ENCODE peak calls at places on chromosomes 12 and 14, in eight cellular contexts. F is Peyer's patch, K is ovary, O is spleen, G is SK-N-SH, N is brain microvascular endothelial cell, Y is heart left ventricle, Q is OCI-LY7. X is an unnamed sample.

GRCh38 chr12:3061129-3061857 is 15.9 kb upstream of the TSPAN9 start:
- DNase-seq in F (peak; percentile 1), K (no peak), O (peak; percentile 28), G (no peak), N (peak; percentile 73), Y (no peak), Q (no peak), X (no peak)

GRCh38 chr14:32472512-32473472 is 143.7 kb downstream of the AKAP6 start:
- DNase-seq in F (no peak), K (no peak), O (no peak), G (no peak), N (peak; percentile 63), Y (peak; percentile 21), Q (no peak), X (peak; percentile 77)

GRCh38 chr14:93857500-93857899 is 69.2 kb upstream of the PRIMA1 start:
- DNase-seq in F (no peak), K (no peak), O (no peak), G (no peak), N (no peak), Y (no peak), Q (no peak), X (peak; percentile 30)

GRCh38 chr12:79782197-79782890 is 91.6 kb upstream of the PAWR start:
- DNase-seq in F (no peak), K (no peak), O (no peak), G (no peak), N (peak; percentile 71), Y (no peak), Q (no peak), X (peak; percentile 71)

GRCh38 chr12:57340104-57340503 is 89.1 kb upstream of the STAC3 start:
- DNase-seq in F (no peak), K (peak; percentile 84), O (no peak), G (no peak), N (peak; percentile 79), Y (peak; percentile 79), Q (no peak), X (peak; percentile 77)

GRCh38 chr12:94481734-94482133 is 22.1 kb upstream of the CEP83 start:
- DNase-seq in F (no peak), K (no peak), O (no peak), G (no peak), N (no peak), Y (no peak), Q (no peak), X (no peak)

GRCh38 chr12:28421374-28421773 is 231.1 kb downstream of the CCDC91 start:
- DNase-seq in F (no peak), K (no peak), O (no peak), G (no peak), N (no peak), Y (no peak), Q (no peak), X (no peak)

GRCh38 chr14:106586098-106586704 is 1059.8 kb downstream of the TMEM121 start:
- DNase-seq in F (no peak), K (no peak), O (peak; percentile 91), G (peak; percentile 36), N (no peak), Y (no peak), Q (peak; percentile 69), X (no peak)

GRCh38 chr14:92988786-92989755 is 66.1 kb downstream of the CHGA start:
- DNase-seq in F (no peak), K (no peak), O (peak; percentile 48), G (no peak), N (no peak), Y (no peak), Q (no peak), X (no peak)

GRCh38 chr12:33180921-33181320 is 258.7 kb downstream of the SYT10 start:
- DNase-seq in F (no peak), K (no peak), O (no peak), G (no peak), N (no peak), Y (no peak), Q (no peak), X (no peak)

GRCh38 chr12:122835693-122836026 is 403 bp downstream of the HIP1R start:
- DNase-seq in F (peak; percentile 69), K (no peak), O (peak; percentile 89), G (peak; percentile 83), N (no peak), Y (no peak), Q (peak; percentile 75), X (peak; percentile 9)

GRCh38 chr12:122838841-122839240 is 3.6 kb downstream of the HIP1R start:
- DNase-seq in F (no peak), K (no peak), O (no peak), G (no peak), N (no peak), Y (no peak), Q (no peak), X (no peak)

GRCh38 chr12:122836027-122836921 is 1.0 kb downstream of the HIP1R start:
- DNase-seq in F (peak; percentile 68), K (no peak), O (peak; percentile 86), G (peak; percentile 41), N (no peak), Y (no peak), Q (peak; percentile 93), X (peak; percentile 41)

GRCh38 chr12:122839907-122840554 is 4.8 kb downstream of the HIP1R start:
- DNase-seq in F (peak; percentile 39), K (no peak), O (peak; percentile 65), G (no peak), N (no peak), Y (no peak), Q (no peak), X (no peak)

DNA sequence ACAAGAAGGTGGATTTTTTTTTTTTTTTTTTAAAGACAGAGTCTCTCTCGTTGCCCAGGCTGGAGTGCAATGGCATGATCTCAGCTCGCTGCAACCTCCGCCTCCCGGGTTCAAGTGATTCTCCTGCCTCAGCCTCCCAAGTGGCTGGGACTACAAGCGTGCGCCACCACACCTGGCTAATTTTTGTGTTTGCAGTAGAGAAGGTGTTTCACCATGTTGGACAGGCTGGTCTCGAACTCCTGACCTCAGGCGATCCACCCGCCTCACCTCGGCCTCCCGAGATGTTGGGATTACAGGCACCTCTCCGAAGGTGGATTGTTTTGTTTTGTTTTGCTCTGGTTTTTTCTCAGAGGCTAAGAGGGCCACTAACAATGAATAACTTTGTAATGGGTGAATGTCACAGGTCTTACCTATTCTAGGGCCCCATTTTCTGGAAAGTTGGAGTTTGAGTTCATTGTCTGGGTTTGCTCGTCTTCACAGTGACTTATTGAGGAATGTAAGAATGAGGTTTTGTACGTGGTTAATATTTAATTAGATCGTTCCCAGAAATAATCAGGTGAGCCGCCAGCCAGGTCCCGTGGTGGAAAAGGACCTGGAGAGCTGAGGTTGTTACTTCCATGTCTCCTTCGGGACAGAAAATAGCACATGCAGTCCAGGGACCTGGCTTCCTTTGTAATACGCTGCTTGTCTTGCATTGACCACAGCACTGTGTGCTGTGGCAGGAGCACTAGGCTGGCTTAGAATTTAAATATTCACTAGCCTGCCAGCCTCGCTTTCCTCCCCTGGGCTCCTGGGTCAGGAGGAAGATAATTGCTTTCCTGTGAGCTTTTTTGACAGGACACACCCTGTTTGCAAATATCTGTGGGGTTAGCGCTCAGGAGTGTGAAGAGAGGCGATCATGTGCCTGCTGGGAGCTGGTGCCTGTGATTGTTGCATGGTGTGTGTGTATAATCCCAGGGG is 2.3 kb downstream of the HIP1R start:
- DNase-seq in F (peak; percentile 55), K (no peak), O (peak; percentile 54), G (no peak), N (no peak), Y (no peak), Q (peak; percentile 34), X (no peak)
- H3K27ac ChIP-seq in F (peak overlapping the region; percentile 79), K (no peak overlapping the region), O (peak overlapping the region; percentile 84), G (no peak overlapping the region), N (no peak overlapping the region), Y (no peak overlapping the region), Q (peak overlapping the region; percentile 91), X (no peak overlapping the region)

GRCh38 chr12:123059501-123059900 is 79.0 kb downstream of the ARL6IP4 start:
- DNase-seq in F (no peak), K (no peak), O (no peak), G (no peak), N (no peak), Y (no peak), Q (no peak), X (no peak)

GRCh38 chr12:123063535-123063934 is 83.1 kb downstream of the ARL6IP4 start:
- DNase-seq in F (no peak), K (no peak), O (no peak), G (peak; percentile 58), N (no peak), Y (no peak), Q (peak; percentile 87), X (no peak)

GRCh38 chr12:123062682-123063426 is 82.4 kb downstream of the ARL6IP4 start:
- DNase-seq in F (peak; percentile 76), K (peak; percentile 74), O (no peak), G (no peak), N (peak; percentile 57), Y (peak; percentile 59), Q (peak; percentile 37), X (peak; percentile 50)

GRCh38 chr12:123064356-123064755 is 83.9 kb downstream of the ARL6IP4 start:
- DNase-seq in F (no peak), K (peak; percentile 82), O (no peak), G (no peak), N (no peak), Y (peak; percentile 86), Q (no peak), X (no peak)

GRCh38 chr12:123061806-123062205 is 81.3 kb downstream of the ARL6IP4 start:
- DNase-seq in F (peak; percentile 38), K (no peak), O (no peak), G (no peak), N (no peak), Y (no peak), Q (peak; percentile 77), X (no peak)
- H3K27ac ChIP-seq in F (peak overlapping the region; percentile 83), K (peak overlapping the region; percentile 41), O (no peak overlapping the region), G (no peak overlapping the region), N (no peak overlapping the region), Y (peak overlapping the region; percentile 85), Q (peak overlapping the region; percentile 67), X (peak overlapping the region; percentile 76)

DNA sequence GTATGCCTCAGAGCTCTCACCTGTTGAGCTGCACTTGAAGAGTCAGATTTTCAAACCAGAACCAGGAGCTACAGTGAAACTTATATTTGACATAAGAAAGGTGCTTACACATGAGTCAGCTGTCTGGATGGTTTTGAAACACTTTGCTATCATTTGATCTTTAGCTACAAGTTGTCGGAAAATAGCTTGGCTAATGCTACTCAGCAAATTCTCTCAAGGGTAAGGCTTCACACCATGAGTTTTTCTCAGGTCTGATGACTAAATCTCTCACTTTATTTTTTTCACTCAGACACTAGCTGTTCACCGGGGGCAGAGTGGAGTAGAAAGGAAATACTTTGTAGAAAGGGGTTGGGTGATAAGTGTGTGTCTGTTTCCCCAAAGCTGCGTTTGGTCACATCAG is 171.8 kb downstream of the FLRT2 start:
- DNase-seq in F (no peak), K (no peak), O (no peak), G (no peak), N (no peak), Y (no peak), Q (no peak), X (no peak)
- H3K27ac ChIP-seq in F (no peak overlapping the region), K (no peak overlapping the region), O (no peak overlapping the region), G (no peak overlapping the region), N (no peak overlapping the region), Y (no peak overlapping the region), Q (no peak overlapping the region), X (no peak overlapping the region)

DNA sequence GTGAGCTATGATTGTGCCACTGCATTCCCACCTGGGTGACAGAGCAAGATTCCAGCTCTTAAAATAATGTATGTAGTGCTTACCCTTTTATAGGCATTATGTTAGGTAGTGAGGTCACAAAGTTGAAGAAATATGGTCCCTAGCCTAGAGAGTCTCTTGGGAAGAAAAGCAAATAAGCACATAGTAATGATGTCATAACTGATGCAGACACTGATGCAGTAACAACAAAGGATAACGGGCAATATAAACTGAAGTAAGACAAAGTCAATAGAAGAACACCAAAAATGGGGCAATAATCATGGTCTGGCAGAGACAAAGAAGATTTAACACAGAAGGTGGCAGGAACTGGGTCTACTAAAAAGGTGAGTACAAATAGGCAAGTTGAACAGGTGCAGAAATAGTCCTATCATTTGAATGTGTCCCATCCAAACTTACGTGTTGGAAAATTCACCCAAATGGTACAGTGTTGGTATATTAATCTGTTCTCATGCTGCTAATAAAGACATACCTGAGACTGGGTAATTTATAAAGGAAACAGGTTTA is 93.5 kb downstream of the CPNE8 start:
- DNase-seq in F (no peak), K (no peak), O (no peak), G (no peak), N (no peak), Y (no peak), Q (no peak), X (no peak)
- H3K27ac ChIP-seq in F (no peak overlapping the region), K (no peak overlapping the region), O (no peak overlapping the region), G (no peak overlapping the region), N (no peak overlapping the region), Y (no peak overlapping the region), Q (no peak overlapping the region), X (no peak overlapping the region)

X was measured in cardiac muscle cell.